ENCODE peak calls at places on chromosomes 5 and 9, in nine cellular contexts. J is testis, X is body of pancreas, T is IMR-90, H is A549, Z is HCT116, D is sigmoid colon, L is uterus, P is transverse colon. O is an unnamed sample.

GRCh38 chr9:16505159-16505558 is 365.3 kb downstream of the BNC2 start:
- DNase-seq in J (no peak), X (no peak), T (peak; percentile 80), H (peak; percentile 44), Z (no peak), D (no peak), L (no peak), P (no peak), O (no peak)

GRCh38 chr5:135489466-135490244 is 37.5 kb upstream of the TIFAB start:
- DNase-seq in J (no peak), X (no peak), T (no peak), H (no peak), Z (no peak), D (no peak), L (no peak), P (no peak), O (no peak)

GRCh38 chr5:126575644-126576043 is 19.4 kb downstream of the ALDH7A1 start:
- DNase-seq in J (no peak), X (no peak), T (no peak), H (no peak), Z (no peak), D (no peak), L (no peak), P (no peak), O (no peak)

GRCh38 chr9:92668746-92669526 is 995 bp downstream of the IPPK start:
- DNase-seq in J (peak; percentile 55), X (no peak), T (peak; percentile 65), H (peak; percentile 50), Z (no peak), D (no peak), L (no peak), P (peak; percentile 54), O (peak; percentile 79)

GRCh38 chr5:123088031-123088805 is 823 bp upstream of the PRDM6 start:
- DNase-seq in J (no peak), X (no peak), T (no peak), H (no peak), Z (no peak), D (peak; percentile 80), L (no peak), P (no peak), O (no peak)

GRCh38 chr9:277595-278330 is 63.1 kb downstream of the DOCK8 start:
- DNase-seq in J (no peak), X (no peak), T (no peak), H (no peak), Z (no peak), D (no peak), L (no peak), P (no peak), O (no peak)

GRCh38 chr5:141374627-141375026 is 936 bp downstream of the PCDHGA6 start:
- DNase-seq in J (no peak), X (no peak), T (no peak), H (no peak), Z (no peak), D (no peak), L (no peak), P (no peak), O (no peak)

GRCh38 chr9:29511680-29512079 is 1938.4 kb upstream of the C9orf72 start:
- DNase-seq in J (no peak), X (no peak), T (no peak), H (no peak), Z (no peak), D (no peak), L (no peak), P (no peak), O (no peak)

GRCh38 chr9:22815246-22815645 is 368.6 kb downstream of the DMRTA1 start:
- DNase-seq in J (no peak), X (no peak), T (no peak), H (no peak), Z (no peak), D (no peak), L (no peak), P (no peak), O (no peak)

GRCh38 chr9:130500340-130500771 is 55.6 kb downstream of the ASS1 start:
- DNase-seq in J (peak; percentile 29), X (peak; percentile 41), T (no peak), H (no peak), Z (no peak), D (no peak), L (no peak), P (peak; percentile 33), O (no peak)

GRCh38 chr5:139667001-139667729 is 19.0 kb downstream of the CXXC5 start:
- DNase-seq in J (no peak), X (peak; percentile 13), T (no peak), H (no peak), Z (no peak), D (no peak), L (no peak), P (no peak), O (no peak)

GRCh38 chr5:178333821-178334481 is 101.3 kb upstream of the PHYKPL start:
- DNase-seq in J (no peak), X (peak; percentile 2), T (no peak), H (no peak), Z (no peak), D (peak; percentile 48), L (no peak), P (no peak), O (no peak)

GRCh38 chr5:179732918-179733763 is 519 bp downstream of the MAML1 start:
- DNase-seq in J (peak; percentile 58), X (peak; percentile 59), T (peak; percentile 28), H (peak; percentile 54), Z (no peak), D (peak; percentile 71), L (peak; percentile 22), P (peak; percentile 36), O (peak; percentile 50)
- TF ChIP-seq POLR2A in J (no peak), X (no peak), T (no peak), H (no peak), Z (peak; percentile 13), D (no peak), L (no peak), P (no peak), O (peak; percentile 13)

DNA sequence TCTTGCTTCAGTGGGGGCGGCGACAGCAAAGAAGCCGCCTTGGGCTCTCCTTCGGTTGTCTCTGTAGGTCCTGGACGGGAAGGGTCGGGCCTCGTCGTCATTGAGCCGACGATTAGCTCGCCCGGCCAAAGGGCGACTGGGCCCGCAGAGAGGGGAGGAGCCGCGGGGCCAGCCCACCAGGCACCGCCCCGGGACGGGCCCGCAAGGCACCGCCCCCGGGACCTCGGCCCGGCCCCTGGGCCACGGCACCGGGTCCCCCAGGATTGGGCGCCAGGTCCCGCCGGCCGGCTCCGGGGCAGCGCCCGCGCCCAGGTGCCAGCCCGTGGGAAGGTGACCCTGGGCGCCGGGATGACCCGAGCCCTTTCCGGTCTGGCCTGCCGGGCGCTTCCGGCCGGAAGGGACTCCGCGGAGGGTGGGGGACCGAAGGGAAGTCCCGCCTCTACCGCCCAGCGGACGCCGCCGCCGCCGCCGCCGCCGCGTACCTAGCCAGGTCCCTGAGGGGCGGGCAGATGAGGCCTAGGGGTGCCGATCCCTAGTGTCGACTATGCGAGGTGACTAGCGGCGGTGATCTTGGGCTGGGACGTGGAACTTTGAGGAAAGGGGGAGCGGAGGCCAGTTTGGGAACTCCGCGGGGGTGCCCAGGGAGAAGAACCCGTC is at the start of the genes GBA2 and RGP1:
- DNase-seq in J (peak; percentile 83), X (peak; percentile 86), T (peak; percentile 43), H (peak; percentile 81), Z (peak; percentile 42), D (peak; percentile 92), L (peak; percentile 81), P (peak; percentile 91), O (peak; percentile 59)
- TF ChIP-seq POLR2A in J (no peak), X (peak; percentile 66), T (peak; percentile 61), H (peak; percentile 42), Z (no peak), D (peak; percentile 62), L (peak; percentile 55), P (peak; percentile 85), O (peak; percentile 17)

DNA sequence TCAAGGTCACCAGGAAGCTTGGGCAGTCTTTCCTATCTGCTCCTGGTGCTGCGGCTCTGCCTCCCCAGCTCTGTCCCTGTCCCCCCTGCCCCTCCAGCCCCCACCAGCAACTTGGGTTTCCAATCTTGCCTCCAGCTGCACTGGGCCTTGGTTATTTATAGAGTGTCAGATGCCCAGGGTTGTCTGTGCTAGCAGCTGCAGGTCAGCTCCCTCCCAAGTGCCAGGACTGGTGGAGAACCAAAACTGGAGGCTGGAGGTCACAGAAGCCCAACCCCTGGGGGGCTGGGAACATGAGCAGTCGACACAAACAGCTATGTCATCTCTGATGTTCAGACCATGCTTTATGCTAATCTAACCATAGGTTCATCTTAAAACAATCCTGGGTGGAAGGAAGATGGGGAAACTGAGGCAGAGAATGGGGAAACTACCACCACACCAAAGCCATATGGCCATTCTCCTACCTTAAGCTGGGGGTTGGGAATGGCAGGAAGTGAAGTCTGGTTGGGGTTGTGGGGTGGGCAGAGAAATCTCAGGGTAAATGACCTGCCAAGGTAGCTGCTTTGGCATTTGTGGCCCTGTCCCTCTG is 1.7 kb downstream of the TPM2 start:
- DNase-seq in J (no peak), X (no peak), T (no peak), H (no peak), Z (no peak), D (no peak), L (no peak), P (no peak), O (no peak)
- TF ChIP-seq POLR2A in J (no peak), X (no peak), T (no peak), H (no peak), Z (no peak), D (no peak), L (no peak), P (no peak), O (no peak)

GRCh38 chr5:61162832-61163567 is 732 bp upstream of the SMIM15 start:
- DNase-seq in J (peak; percentile 30), X (peak; percentile 21), T (peak; percentile 36), H (peak; percentile 70), Z (no peak), D (no peak), L (no peak), P (peak; percentile 23), O (peak; percentile 12)
- TF ChIP-seq POLR2A in J (no peak), X (no peak), T (no peak), H (no peak), Z (no peak), D (no peak), L (no peak), P (no peak), O (no peak)

GRCh38 chr5:146203011-146203871 is at the start of gene RBM27:
- DNase-seq in J (peak; percentile 98), X (peak; percentile 97), T (peak; percentile 99), H (peak; percentile 99), Z (peak; percentile 98), D (peak; percentile 99), L (peak; percentile 98), P (peak; percentile 97), O (peak; percentile 100)
- TF ChIP-seq POLR2A in J (no peak), X (peak; percentile 83), T (peak; percentile 83), H (peak; percentile 46), Z (no peak), D (peak; percentile 54), L (peak; percentile 63), P (peak; percentile 78), O (peak; percentile 87)